ENCODE peak calls at places on chromosomes 12 and 14, in four cellular contexts. One of them, this sample, is unnamed.
A peak's percentile ranks its signal among the peaks of the same experiment; 100 is the strongest.

GRCh38 chr14:33184587-33184986 is 245.9 kb downstream of the NPAS3 start:
- DNase-seq in mammary epithelial cell: no peak
- DNase-seq in HCT116: no peak
- DNase-seq in fibroblast of lung: peak; percentile 15
- DNase-seq in this sample: peak; percentile 14

GRCh38 chr14:36944307-36945010 is 227.9 kb downstream of the SLC25A21 start:
- DNase-seq in mammary epithelial cell: peak; percentile 90
- DNase-seq in HCT116: no peak
- DNase-seq in fibroblast of lung: peak; percentile 51
- DNase-seq in this sample: no peak

GRCh38 chr12:40158592-40159111 is 52.8 kb upstream of the SLC2A13 start:
- DNase-seq in mammary epithelial cell: peak; percentile 98
- DNase-seq in HCT116: no peak
- DNase-seq in fibroblast of lung: no peak
- DNase-seq in this sample: no peak

GRCh38 chr14:103118663-103119404 is 4.4 kb upstream of the TNFAIP2 start:
- DNase-seq in mammary epithelial cell: no peak
- DNase-seq in HCT116: no peak
- DNase-seq in fibroblast of lung: no peak
- DNase-seq in this sample: no peak

GRCh38 chr12:82400819-82401218 is 42.5 kb downstream of the METTL25 start:
- DNase-seq in mammary epithelial cell: no peak
- DNase-seq in HCT116: no peak
- DNase-seq in fibroblast of lung: no peak
- DNase-seq in this sample: no peak

GRCh38 chr12:71589478-71589881 is 74.2 kb downstream of the ZFC3H1 start:
- DNase-seq in mammary epithelial cell: no peak
- DNase-seq in HCT116: no peak
- DNase-seq in fibroblast of lung: peak; percentile 52
- DNase-seq in this sample: no peak

GRCh38 chr14:101732128-101732527 is 29.4 kb upstream of the PPP2R5C start:
- DNase-seq in mammary epithelial cell: peak; percentile 81
- DNase-seq in HCT116: peak; percentile 43
- DNase-seq in fibroblast of lung: peak; percentile 6
- DNase-seq in this sample: no peak

GRCh38 chr14:72855913-72856312 is 38.0 kb downstream of the DPF3 start:
- DNase-seq in mammary epithelial cell: peak; percentile 88
- DNase-seq in HCT116: no peak
- DNase-seq in fibroblast of lung: peak; percentile 73
- DNase-seq in this sample: no peak

GRCh38 chr14:76729195-76729594 is 32.1 kb upstream of the VASH1 start:
- DNase-seq in mammary epithelial cell: no peak
- DNase-seq in HCT116: no peak
- DNase-seq in fibroblast of lung: no peak
- DNase-seq in this sample: no peak

GRCh38 chr14:88535149-88535548 is 19.7 kb downstream of the PTPN21 start:
- DNase-seq in mammary epithelial cell: no peak
- DNase-seq in HCT116: no peak
- DNase-seq in fibroblast of lung: no peak
- DNase-seq in this sample: peak; percentile 13

GRCh38 chr14:102215522-102216250 is 76.0 kb downstream of the WDR20 start:
- DNase-seq in mammary epithelial cell: no peak
- DNase-seq in HCT116: no peak
- DNase-seq in fibroblast of lung: peak; percentile 31
- DNase-seq in this sample: no peak

GRCh38 chr12:114272071-114272470 is 133.9 kb downstream of the TBX5 start:
- DNase-seq in mammary epithelial cell: no peak
- DNase-seq in HCT116: no peak
- DNase-seq in fibroblast of lung: no peak
- DNase-seq in this sample: no peak

GRCh38 chr14:101402936-101403660 is 158.2 kb upstream of the DIO3 start:
- DNase-seq in mammary epithelial cell: no peak
- DNase-seq in HCT116: no peak
- DNase-seq in fibroblast of lung: no peak
- DNase-seq in this sample: no peak

GRCh38 chr12:89353188-89353822 is 1.0 kb upstream of the DUSP6 start:
- DNase-seq in mammary epithelial cell: no peak
- DNase-seq in HCT116: peak; percentile 31
- DNase-seq in fibroblast of lung: peak; percentile 78
- DNase-seq in this sample: peak; percentile 81

GRCh38 chr12:62466018-62466595 is 519 bp upstream of the MON2 start:
- DNase-seq in mammary epithelial cell: peak; percentile 27
- DNase-seq in HCT116: no peak
- DNase-seq in fibroblast of lung: peak; percentile 44
- DNase-seq in this sample: no peak

GRCh38 chr12:109291531-109292341 is 17.3 kb downstream of the FOXN4 start:
- DNase-seq in mammary epithelial cell: no peak
- DNase-seq in HCT116: no peak
- DNase-seq in fibroblast of lung: peak; percentile 41
- DNase-seq in this sample: no peak

GRCh38 chr12:106551410-106551809 is 31.4 kb upstream of the RFX4 start:
- DNase-seq in mammary epithelial cell: no peak
- DNase-seq in HCT116: no peak
- DNase-seq in fibroblast of lung: no peak
- DNase-seq in this sample: no peak

GRCh38 chr14:90555126-90556049 is 158.6 kb downstream of the CALM1 start:
- DNase-seq in mammary epithelial cell: no peak
- DNase-seq in HCT116: no peak
- DNase-seq in fibroblast of lung: no peak
- DNase-seq in this sample: no peak

GRCh38 chr12:116533343-116534248 is 25.6 kb upstream of the MAP1LC3B2 start:
- DNase-seq in mammary epithelial cell: no peak
- DNase-seq in HCT116: peak; percentile 62
- DNase-seq in fibroblast of lung: peak; percentile 83
- DNase-seq in this sample: peak; percentile 77

GRCh38 chr12:67589078-67589477 is 59.5 kb upstream of the DYRK2 start:
- DNase-seq in mammary epithelial cell: no peak
- DNase-seq in HCT116: no peak
- DNase-seq in fibroblast of lung: peak; percentile 12
- DNase-seq in this sample: no peak

GRCh38 chr14:99722741-99723140 is 38.6 kb downstream of the CYP46A1 start:
- DNase-seq in mammary epithelial cell: no peak
- DNase-seq in HCT116: no peak
- DNase-seq in fibroblast of lung: no peak
- DNase-seq in this sample: no peak

GRCh38 chr14:99134333-99135046 is 137.5 kb downstream of the BCL11B start:
- DNase-seq in mammary epithelial cell: no peak
- DNase-seq in HCT116: no peak
- DNase-seq in fibroblast of lung: no peak
- DNase-seq in this sample: no peak

GRCh38 chr12:9740109-9740750 is 7.3 kb upstream of the CLECL1 start:
- DNase-seq in mammary epithelial cell: no peak
- DNase-seq in HCT116: no peak
- DNase-seq in fibroblast of lung: no peak
- DNase-seq in this sample: no peak

GRCh38 chr12:92553389-92553788 is 149.4 kb upstream of the PLEKHG7 start:
- DNase-seq in mammary epithelial cell: peak; percentile 99
- DNase-seq in HCT116: no peak
- DNase-seq in fibroblast of lung: no peak
- DNase-seq in this sample: peak; percentile 59

GRCh38 chr12:101876861-101877815 is at the start of gene DRAM1:
- DNase-seq in mammary epithelial cell: peak; percentile 93
- DNase-seq in HCT116: peak; percentile 56
- DNase-seq in fibroblast of lung: peak; percentile 88
- DNase-seq in this sample: peak; percentile 88
- TF ChIP-seq CTCF in mammary epithelial cell: no peak
- TF ChIP-seq CTCF in HCT116: no peak
- TF ChIP-seq CTCF in fibroblast of lung: peak; percentile 8
- TF ChIP-seq CTCF in this sample: peak; percentile 19

GRCh38 chr12:51369581-51369980 is 21.6 kb downstream of the GALNT6 start:
- DNase-seq in mammary epithelial cell: no peak
- DNase-seq in HCT116: no peak
- DNase-seq in fibroblast of lung: no peak
- DNase-seq in this sample: no peak

GRCh38 chr12:51373222-51373621 is 18.0 kb downstream of the GALNT6 start:
- DNase-seq in mammary epithelial cell: no peak
- DNase-seq in HCT116: no peak
- DNase-seq in fibroblast of lung: no peak
- DNase-seq in this sample: no peak

GRCh38 chr12:51370667-51371066 is 20.5 kb downstream of the GALNT6 start:
- DNase-seq in mammary epithelial cell: no peak
- DNase-seq in HCT116: no peak
- DNase-seq in fibroblast of lung: no peak
- DNase-seq in this sample: no peak

GRCh38 chr12:51372021-51372420 is 19.2 kb downstream of the GALNT6 start:
- DNase-seq in mammary epithelial cell: no peak
- DNase-seq in HCT116: no peak
- DNase-seq in fibroblast of lung: no peak
- DNase-seq in this sample: no peak

GRCh38 chr12:51371295-51371953 is 19.8 kb downstream of the GALNT6 start:
- DNase-seq in mammary epithelial cell: peak; percentile 95
- DNase-seq in HCT116: peak; percentile 71
- DNase-seq in fibroblast of lung: peak; percentile 98
- DNase-seq in this sample: peak; percentile 96
- H3K4me3 ChIP-seq in mammary epithelial cell: no peak overlapping the region
- H3K4me3 ChIP-seq in HCT116: no peak overlapping the region
- H3K4me3 ChIP-seq in fibroblast of lung: no peak overlapping the region
- H3K4me3 ChIP-seq in this sample: no peak overlapping the region

GRCh38 chr12:13209279-13210021 is 12.9 kb downstream of the EMP1 start:
- DNase-seq in mammary epithelial cell: no peak
- DNase-seq in HCT116: no peak
- DNase-seq in fibroblast of lung: no peak
- DNase-seq in this sample: no peak

GRCh38 chr12:13211859-13212664 is 15.5 kb downstream of the EMP1 start:
- DNase-seq in mammary epithelial cell: no peak
- DNase-seq in HCT116: peak; percentile 53
- DNase-seq in fibroblast of lung: peak; percentile 57
- DNase-seq in this sample: peak; percentile 70

GRCh38 chr12:13210022-13210539 is 13.6 kb downstream of the EMP1 start:
- DNase-seq in mammary epithelial cell: no peak
- DNase-seq in HCT116: no peak
- DNase-seq in fibroblast of lung: no peak
- DNase-seq in this sample: no peak

GRCh38 chr12:13210543-13211190 is 14.1 kb downstream of the EMP1 start:
- DNase-seq in mammary epithelial cell: no peak
- DNase-seq in HCT116: no peak
- DNase-seq in fibroblast of lung: no peak
- DNase-seq in this sample: peak; percentile 46

GRCh38 chr12:13211191-13211858 is 14.8 kb downstream of the EMP1 start:
- DNase-seq in mammary epithelial cell: no peak
- DNase-seq in HCT116: no peak
- DNase-seq in fibroblast of lung: peak; percentile 82
- DNase-seq in this sample: no peak
- H3K4me2 ChIP-seq in mammary epithelial cell: peak overlapping the region; percentile 24
- H3K4me2 ChIP-seq in HCT116: peak overlapping the region; percentile 68
- H3K4me2 ChIP-seq in fibroblast of lung: peak overlapping the region; percentile 34
- H3K4me2 ChIP-seq in this sample: peak overlapping the region; percentile 24

GRCh38 chr14:84080961-84081360 is 1449.0 kb upstream of the FLRT2 start:
- DNase-seq in mammary epithelial cell: no peak
- DNase-seq in HCT116: no peak
- DNase-seq in fibroblast of lung: no peak
- DNase-seq in this sample: peak; percentile 9

GRCh38 chr14:84086714-84087113 is 1443.2 kb upstream of the FLRT2 start:
- DNase-seq in mammary epithelial cell: no peak
- DNase-seq in HCT116: no peak
- DNase-seq in fibroblast of lung: no peak
- DNase-seq in this sample: no peak

GRCh38 chr14:84087986-84088531 is 1441.9 kb upstream of the FLRT2 start:
- DNase-seq in mammary epithelial cell: no peak
- DNase-seq in HCT116: no peak
- DNase-seq in fibroblast of lung: no peak
- DNase-seq in this sample: peak; percentile 52

GRCh38 chr14:84085493-84085892 is 1444.5 kb upstream of the FLRT2 start:
- DNase-seq in mammary epithelial cell: no peak
- DNase-seq in HCT116: no peak
- DNase-seq in fibroblast of lung: no peak
- DNase-seq in this sample: no peak

DNA sequence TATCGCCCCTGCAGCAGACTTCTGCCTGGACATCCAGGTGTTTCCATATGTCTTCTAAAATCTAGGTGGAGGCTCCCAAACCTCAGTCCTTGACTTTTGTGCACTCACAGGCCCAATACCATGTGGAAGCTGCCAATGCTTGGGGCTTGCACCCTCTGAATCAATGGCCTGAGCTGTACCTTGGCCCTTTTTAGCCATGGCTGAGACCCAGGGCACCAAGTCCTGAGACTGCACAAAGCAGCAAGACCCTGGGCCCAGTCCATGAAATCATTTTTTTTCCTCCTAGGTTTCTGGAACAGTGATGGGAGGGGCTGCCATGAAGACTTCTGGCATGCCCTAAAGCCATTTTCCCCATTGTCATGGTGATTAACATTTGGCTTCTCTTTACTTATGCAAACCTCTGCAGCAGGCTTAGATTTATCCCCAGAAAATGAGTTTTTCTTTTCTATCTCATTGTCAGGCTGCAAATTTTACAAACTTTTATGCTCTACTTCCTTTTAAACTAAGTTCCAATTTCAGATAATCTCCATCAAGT is 1445.8 kb upstream of the FLRT2 start:
- DNase-seq in mammary epithelial cell: no peak
- DNase-seq in HCT116: no peak
- DNase-seq in fibroblast of lung: no peak
- DNase-seq in this sample: no peak
- TF ChIP-seq CTCF in mammary epithelial cell: no peak
- TF ChIP-seq CTCF in HCT116: no peak
- TF ChIP-seq CTCF in fibroblast of lung: no peak
- TF ChIP-seq CTCF in this sample: no peak

GRCh38 chr12:22729431-22729830 is 104.5 kb downstream of the ETNK1 start:
- DNase-seq in mammary epithelial cell: no peak
- DNase-seq in HCT116: no peak
- DNase-seq in fibroblast of lung: no peak
- DNase-seq in this sample: no peak
- H3K4me3 ChIP-seq in mammary epithelial cell: no peak overlapping the region
- H3K4me3 ChIP-seq in HCT116: no peak overlapping the region
- H3K4me3 ChIP-seq in fibroblast of lung: no peak overlapping the region
- H3K4me3 ChIP-seq in this sample: no peak overlapping the region

DNA sequence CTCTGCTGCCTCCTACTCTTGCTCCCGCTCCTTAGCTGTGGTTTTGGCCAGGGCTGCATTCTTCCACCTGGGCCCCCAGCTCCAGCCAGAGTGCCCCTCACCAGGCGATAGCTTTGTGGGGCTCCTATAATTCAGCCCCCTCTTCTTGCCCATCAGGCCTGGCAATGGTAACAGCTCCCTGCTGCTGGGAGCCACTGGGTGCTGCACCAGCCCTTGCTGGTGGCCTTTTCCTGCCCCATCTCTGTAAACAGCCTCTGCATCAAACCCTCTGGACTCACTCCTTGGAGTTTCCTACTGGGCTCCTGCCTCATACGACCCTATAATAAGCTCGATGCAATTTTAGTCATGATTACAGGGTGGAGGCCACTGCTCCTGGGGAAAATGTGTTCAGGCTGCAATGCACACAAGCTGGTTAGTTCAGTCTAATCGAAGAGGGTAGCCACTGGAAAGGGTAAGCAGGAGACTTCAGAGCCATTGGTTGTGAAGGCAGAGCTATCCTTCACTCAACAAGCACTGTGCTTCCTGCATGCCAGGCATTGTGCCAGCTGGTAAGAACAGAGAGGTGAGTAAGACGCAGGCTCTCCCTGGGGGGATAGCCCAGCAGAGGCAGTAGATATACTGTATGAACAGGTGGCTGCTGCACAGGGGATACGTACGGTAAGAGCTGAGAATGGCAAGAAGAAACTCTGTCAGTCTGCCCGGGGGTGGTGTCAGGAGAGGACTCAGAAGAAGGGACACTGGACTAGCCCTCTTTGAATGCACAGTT is 24.7 kb downstream of the CLMN start:
- DNase-seq in mammary epithelial cell: peak; percentile 84
- DNase-seq in HCT116: peak; percentile 23
- DNase-seq in fibroblast of lung: peak; percentile 42
- DNase-seq in this sample: peak; percentile 34
- H3K4me2 ChIP-seq in mammary epithelial cell: no peak overlapping the region
- H3K4me2 ChIP-seq in HCT116: peak overlapping the region; percentile 2
- H3K4me2 ChIP-seq in fibroblast of lung: no peak overlapping the region
- H3K4me2 ChIP-seq in this sample: no peak overlapping the region